ENCODE peak calls at places on chromosomes 11 and 22, in seven cellular contexts. E is NCI-H748 treated with DMSO at 0.1 percent for 48 hours, W is Calu3, D is T-cell, O is smooth muscle cell of the brain vasculature, X is epithelial cell of prostate, S is iris pigment epithelial cell. R is an unnamed sample.

GRCh38 chr11:1656061-1656441 is 26.5 kb downstream of the KRTAP5-5 start:
- DNase-seq in O (no peak), E (no peak), W (no peak), S (no peak), D (no peak), X (no peak), R (no peak)

GRCh38 chr11:128894685-128895084 is 3.5 kb downstream of the KCNJ5 start:
- DNase-seq in W (no peak), X (no peak), S (no peak), E (no peak), D (no peak), O (no peak), R (no peak)

GRCh38 chr22:29914165-29914564 is 31.2 kb downstream of the MTMR3 start:
- DNase-seq in O (no peak), W (no peak), E (no peak), D (no peak), S (peak), X (peak), R (no peak)

GRCh38 chr11:24496728-24497396 is at the start of gene LUZP2:
- DNase-seq in D (no peak), X (no peak), W (peak), O (no peak), E (peak), S (peak), R (no peak)

GRCh38 chr22:50045211-50046018 is 12.7 kb downstream of the TTLL8 start:
- DNase-seq in O (no peak), E (no peak), S (no peak), X (no peak), D (no peak), W (no peak), R (no peak)

GRCh38 chr22:38872831-38873248 is 824 bp upstream of the CBX6 start:
- DNase-seq in W (no peak), X (no peak), E (no peak), O (no peak), D (no peak), S (peak), R (no peak)

GRCh38 chr22:29009148-29009547 is 52.5 kb downstream of the C22orf31 start:
- DNase-seq in W (no peak), E (no peak), O (no peak), X (no peak), D (no peak), S (no peak), R (no peak)

GRCh38 chr22:23751441-23751996 is 607 bp upstream of the ZNF70 start:
- DNase-seq in E (no peak), O (no peak), X (no peak), W (peak), S (no peak), D (no peak), R (no peak)

GRCh38 chr11:2685051-2685450 is 14.7 kb downstream of the KCNQ1OT1 start:
- DNase-seq in W (no peak), D (no peak), E (no peak), X (no peak), S (no peak), O (no peak), R (no peak)

GRCh38 chr11:441418-442274 is at the start of gene ANO9:
- DNase-seq in O (no peak), D (peak), W (peak), S (no peak), X (no peak), E (peak), R (peak)

GRCh38 chr22:37278261-37278660 is 4.0 kb upstream of the CYTH4 start:
- DNase-seq in E (no peak), D (no peak), W (no peak), X (no peak), S (no peak), O (no peak), R (no peak)

GRCh38 chr22:38290347-38290746 is 17.5 kb upstream of the TMEM184B start:
- DNase-seq in X (no peak), W (no peak), O (no peak), E (no peak), S (no peak), D (no peak), R (no peak)

GRCh38 chr22:43435851-43436535 is 24.2 kb downstream of the MPPED1 start:
- DNase-seq in W (peak), E (peak), D (no peak), S (no peak), X (no peak), O (no peak), R (no peak)

GRCh38 chr11:2097998-2098690 is 41.0 kb downstream of the IGF2 start:
- DNase-seq in S (no peak), O (no peak), D (no peak), E (no peak), W (no peak), X (no peak), R (no peak)

GRCh38 chr11:114080219-114080618 is 20.7 kb downstream of the ZBTB16 start:
- DNase-seq in X (no peak), W (no peak), S (peak), D (no peak), O (no peak), E (no peak), R (no peak)

GRCh38 chr11:9570313-9570712 is 3.2 kb upstream of the WEE1 start:
- DNase-seq in O (no peak), X (no peak), W (no peak), D (no peak), S (no peak), E (no peak), R (no peak)

GRCh38 chr11:17762309-17762974 is 27.9 kb downstream of the KCNC1 start:
- DNase-seq in E (no peak), D (no peak), O (no peak), X (no peak), W (peak), S (no peak), R (no peak)

GRCh38 chr11:78323356-78323755 is 94.3 kb downstream of the GAB2 start:
- DNase-seq in D (no peak), S (no peak), E (no peak), W (no peak), O (no peak), X (no peak), R (no peak)

GRCh38 chr22:46159212-46159611 is 8.9 kb downstream of the PPARA start:
- DNase-seq in X (no peak), E (no peak), W (no peak), O (no peak), D (no peak), S (no peak), R (no peak)

GRCh38 chr22:43113516-43114251 is 3.1 kb downstream of the BIK start:
- DNase-seq in D (no peak), S (no peak), E (peak), W (peak), O (no peak), X (no peak), R (no peak)

GRCh38 chr22:37068859-37069258 is 17.3 kb downstream of the KCTD17 start:
- DNase-seq in W (no peak), O (no peak), E (no peak), D (no peak), S (no peak), X (no peak), R (no peak)

GRCh38 chr11:126256216-126256615 is 12.5 kb downstream of the SRPRA start:
- DNase-seq in D (no peak), W (no peak), E (no peak), X (no peak), O (no peak), S (no peak), R (no peak)

GRCh38 chr22:29069476-29069875 is 3.4 kb upstream of the KREMEN1 start:
- DNase-seq in E (no peak), O (no peak), W (no peak), S (no peak), D (no peak), X (no peak), R (no peak)

GRCh38 chr11:93796832-93797231 is 12.8 kb downstream of the MED17 start:
- DNase-seq in X (no peak), E (no peak), W (no peak), O (no peak), D (no peak), S (no peak), R (no peak)

GRCh38 chr22:29314537-29315285 is 786 bp downstream of the RASL10A start:
- DNase-seq in W (peak), X (no peak), S (no peak), E (no peak), D (no peak), O (no peak), R (no peak)

GRCh38 chr11:130076774-130077481 is 7.2 kb downstream of the APLP2 start:
- DNase-seq in X (no peak), O (no peak), S (no peak), D (no peak), W (no peak), E (no peak), R (no peak)

GRCh38 chr22:48821346-48822186 is 1006.1 kb downstream of the BRD1 start:
- DNase-seq in D (no peak), O (no peak), X (no peak), S (no peak), E (no peak), W (no peak), R (no peak)

GRCh38 chr11:9774591-9775392 is 110.9 kb downstream of the SWAP70 start:
- DNase-seq in W (no peak), D (no peak), S (peak), O (no peak), X (no peak), E (no peak), R (no peak)